ENCODE peak calls at places on chromosomes 6 and 20, in nine cellular contexts. D is upper lobe of right lung, T is mucosa of descending colon, H is fibroblast of lung, E is upper lobe of left lung, F is OCI-LY7, K is bronchial epithelial cell, R is stomach, V is A549. O is an unnamed sample.

GRCh38 chr6:135382182-135382628 is 115.3 kb downstream of the AHI1 start:
- DNase-seq in D (no peak), T (no peak), H (peak; percentile 30), E (no peak), F (no peak), K (no peak), R (no peak), V (no peak), O (no peak)

GRCh38 chr20:18400460-18400859 is 66.4 kb downstream of the DZANK1 start:
- DNase-seq in D (no peak), T (no peak), H (no peak), E (no peak), F (no peak), K (no peak), R (no peak), V (no peak), O (no peak)

GRCh38 chr6:14966111-14966901 is 279.6 kb upstream of the JARID2 start:
- DNase-seq in D (no peak), T (no peak), H (peak; percentile 40), E (no peak), F (no peak), K (peak; percentile 32), R (no peak), V (no peak), O (no peak)

GRCh38 chr20:53657289-53657678 is 63.6 kb upstream of the ZNF217 start:
- DNase-seq in D (no peak), T (no peak), H (no peak), E (no peak), F (no peak), K (no peak), R (no peak), V (no peak), O (no peak)

GRCh38 chr20:62808211-62808865 is 3.7 kb downstream of the OGFR start:
- DNase-seq in D (peak; percentile 84), T (peak; percentile 80), H (no peak), E (peak; percentile 86), F (peak; percentile 70), K (peak; percentile 25), R (peak; percentile 70), V (peak; percentile 83), O (peak; percentile 68)

GRCh38 chr6:148926478-148926877 is 179.6 kb downstream of the UST start:
- DNase-seq in D (no peak), T (no peak), H (no peak), E (no peak), F (no peak), K (peak; percentile 48), R (no peak), V (no peak), O (no peak)

GRCh38 chr6:73969982-73970960 is 274.3 kb downstream of the CD109 start:
- DNase-seq in D (no peak), T (peak; percentile 3), H (peak; percentile 64), E (no peak), F (peak; percentile 45), K (peak; percentile 70), R (no peak), V (peak; percentile 10), O (no peak)

GRCh38 chr20:24775966-24776365 is 173.1 kb upstream of the CST7 start:
- DNase-seq in D (no peak), T (no peak), H (no peak), E (no peak), F (no peak), K (peak; percentile 86), R (no peak), V (no peak), O (no peak)

GRCh38 chr20:55415567-55416142 is 589.7 kb downstream of the CBLN4 start:
- DNase-seq in D (no peak), T (no peak), H (peak; percentile 1), E (no peak), F (peak; percentile 11), K (peak; percentile 60), R (no peak), V (no peak), O (no peak)

GRCh38 chr20:47559141-47559540 is 57.5 kb downstream of the NCOA3 start:
- DNase-seq in D (no peak), T (no peak), H (no peak), E (no peak), F (no peak), K (no peak), R (no peak), V (no peak), O (no peak)

GRCh38 chr6:20233007-20233730 is 20.9 kb upstream of the MBOAT1 start:
- DNase-seq in D (no peak), T (no peak), H (no peak), E (peak; percentile 68), F (no peak), K (no peak), R (no peak), V (no peak), O (no peak)

GRCh38 chr6:115681978-115682775 is 378.5 kb downstream of the FRK start:
- DNase-seq in D (no peak), T (no peak), H (no peak), E (no peak), F (no peak), K (no peak), R (no peak), V (no peak), O (no peak)

GRCh38 chr20:21623074-21623780 is 82.2 kb upstream of the PAX1 start:
- DNase-seq in D (no peak), T (no peak), H (no peak), E (no peak), F (peak; percentile 23), K (no peak), R (no peak), V (no peak), O (no peak)

GRCh38 chr6:84033523-84034451 is at the start of gene MRAP2:
- DNase-seq in D (peak; percentile 76), T (peak; percentile 59), H (peak; percentile 47), E (peak; percentile 88), F (no peak), K (no peak), R (peak; percentile 58), V (peak; percentile 7), O (no peak)

GRCh38 chr6:143601501-143601900 is 76.3 kb upstream of the PHACTR2 start:
- DNase-seq in D (no peak), T (no peak), H (no peak), E (no peak), F (no peak), K (no peak), R (no peak), V (no peak), O (no peak)

GRCh38 chr20:35320396-35321126 is 28.3 kb upstream of the FAM83C start:
- DNase-seq in D (no peak), T (no peak), H (peak; percentile 97), E (no peak), F (no peak), K (peak; percentile 62), R (no peak), V (no peak), O (no peak)

GRCh38 chr6:75612921-75613534 is 11.3 kb downstream of the SENP6 start:
- DNase-seq in D (no peak), T (peak; percentile 47), H (no peak), E (no peak), F (no peak), K (no peak), R (no peak), V (no peak), O (no peak)

GRCh38 chr6:5582758-5583157 is 321.4 kb downstream of the FARS2 start:
- DNase-seq in D (no peak), T (no peak), H (peak; percentile 19), E (no peak), F (no peak), K (no peak), R (no peak), V (no peak), O (no peak)
- TF ChIP-seq CTCF in D (no peak), T (no peak), H (no peak), E (no peak), F (no peak), K (no peak), R (no peak), V (no peak), O (no peak)

DNA sequence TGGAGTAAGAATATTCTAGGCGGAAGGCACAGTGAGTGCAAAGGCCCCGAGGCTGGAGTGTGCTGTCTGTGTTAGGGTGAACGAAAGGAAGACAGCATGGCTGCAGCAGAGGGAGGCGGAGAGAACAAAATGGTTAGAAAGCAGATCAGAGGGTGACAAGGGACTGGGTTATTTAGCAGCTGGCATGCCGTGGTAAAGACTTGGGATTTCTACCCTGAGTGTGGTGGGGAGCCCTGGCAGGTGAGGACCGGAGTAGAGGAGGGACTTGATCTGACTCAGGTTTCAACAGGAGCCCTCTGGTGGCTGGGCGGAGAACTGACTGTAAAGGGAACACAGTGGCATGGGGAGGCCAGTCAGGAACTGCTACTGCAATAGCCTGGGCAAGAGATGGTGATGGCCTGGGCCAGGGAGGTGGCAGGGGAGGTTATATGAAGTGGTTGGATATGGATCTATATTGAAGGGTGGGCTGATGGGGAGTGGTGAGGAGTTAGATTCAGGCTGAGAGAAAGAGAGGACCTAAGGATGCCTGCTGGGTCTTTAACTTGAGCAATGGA is 38.0 kb downstream of the PIM1 start:
- DNase-seq in D (peak; percentile 89), T (peak; percentile 93), H (peak; percentile 59), E (no peak), F (peak; percentile 81), K (peak; percentile 78), R (peak; percentile 91), V (peak; percentile 76), O (peak; percentile 77)
- TF ChIP-seq CTCF in D (peak; percentile 81), T (peak; percentile 61), H (peak; percentile 86), E (peak; percentile 86), F (peak; percentile 88), K (peak; percentile 90), R (peak; percentile 60), V (peak; percentile 63), O (peak; percentile 34)

GRCh38 chr6:57038906-57039305 is 7.6 kb upstream of the KIAA1586 start:
- DNase-seq in D (no peak), T (no peak), H (no peak), E (no peak), F (no peak), K (no peak), R (no peak), V (no peak), O (no peak)

GRCh38 chr6:57035549-57035948 is 10.9 kb upstream of the KIAA1586 start:
- DNase-seq in D (no peak), T (no peak), H (no peak), E (no peak), F (no peak), K (no peak), R (no peak), V (no peak), O (no peak)

GRCh38 chr6:57044568-57044967 is 1.9 kb upstream of the KIAA1586 start:
- DNase-seq in D (no peak), T (no peak), H (no peak), E (no peak), F (no peak), K (no peak), R (no peak), V (no peak), O (no peak)

DNA sequence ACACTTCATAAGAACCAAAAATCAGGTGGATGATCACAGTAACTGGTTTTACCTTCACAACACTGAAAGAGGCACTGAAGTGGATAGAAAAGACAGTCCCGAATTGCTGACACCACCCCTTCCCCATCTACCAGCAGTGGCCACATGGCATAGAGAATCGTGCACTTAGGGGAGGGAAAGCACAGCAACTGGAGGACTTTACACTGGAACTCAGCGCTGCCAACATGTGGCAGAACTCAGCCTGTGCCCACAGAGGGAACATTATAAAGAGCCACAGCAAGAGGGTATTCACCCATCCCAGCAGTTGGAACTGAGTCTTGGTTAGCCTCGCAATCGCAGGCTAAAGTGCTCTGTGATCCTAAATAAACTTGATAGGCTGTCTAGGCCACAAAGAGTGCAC is 6.5 kb upstream of the KIAA1586 start:
- DNase-seq in D (no peak), T (no peak), H (no peak), E (no peak), F (peak; percentile 40), K (no peak), R (no peak), V (peak; percentile 5), O (no peak)
- TF ChIP-seq CTCF in D (no peak), T (no peak), H (no peak), E (no peak), F (peak; percentile 51), K (peak; percentile 16), R (no peak), V (no peak), O (no peak)

GRCh38 chr6:108492131-108492766 is 68.5 kb upstream of the FOXO3 start:
- DNase-seq in D (no peak), T (peak; percentile 15), H (peak; percentile 54), E (no peak), F (peak; percentile 49), K (peak; percentile 67), R (no peak), V (peak; percentile 6), O (no peak)
- TF ChIP-seq CTCF in D (peak; percentile 67), T (no peak), H (peak; percentile 76), E (peak; percentile 53), F (peak; percentile 93), K (peak; percentile 43), R (no peak), V (peak; percentile 69), O (peak; percentile 46)